ENCODE peak calls at places on chromosomes 13 and 19, in ten cellular contexts. M, G, Z, Q, R, D, C, S, J and F are unnamed samples. For H3K9me3 and H3K4me1, the result is how much of the 10 kb centered on the place peaks cover.

GRCh38 chr13:101025519-101025918 is 350.9 kb upstream of the TMTC4 start:
- DNase-seq in M (no peak), G (no peak), Z (no peak), Q (no peak), R (no peak), D (no peak), C (no peak), S (no peak), J (no peak), F (no peak)

GRCh38 chr19:17680235-17680722 is 7.9 kb downstream of the UNC13A start:
- DNase-seq in M (peak), G (no peak), Z (no peak), Q (peak), R (peak), D (peak), C (peak), S (peak), J (peak), F (peak)

GRCh38 chr19:18763674-18764590 is 27.2 kb downstream of the COMP start:
- DNase-seq in M (peak), G (no peak), Z (no peak), Q (peak), R (no peak), D (no peak), C (no peak), S (no peak), J (no peak), F (peak)

GRCh38 chr13:86085890-86086289 is 286.7 kb upstream of the SLITRK6 start:
- DNase-seq in M (peak), G (no peak), Z (no peak), Q (no peak), R (no peak), D (no peak), C (no peak), S (no peak), J (no peak), F (no peak)

GRCh38 chr13:30002577-30002976 is 152.2 kb upstream of the UBL3 start:
- DNase-seq in M (no peak), G (no peak), Z (no peak), Q (peak), R (no peak), D (no peak), C (no peak), S (no peak), J (no peak), F (no peak)

GRCh38 chr19:10625003-10625761 is at the start of gene SLC44A2:
- DNase-seq in M (peak), G (no peak), Z (no peak), Q (peak), R (no peak), D (peak), C (no peak), S (peak), J (peak), F (peak)

GRCh38 chr13:32165791-32166190 is 134.2 kb downstream of the FRY start:
- DNase-seq in M (no peak), G (no peak), Z (no peak), Q (no peak), R (no peak), D (no peak), C (no peak), S (peak), J (no peak), F (no peak)

GRCh38 chr19:6876790-6877189 is 10.6 kb upstream of the ADGRE1 start:
- DNase-seq in M (no peak), G (no peak), Z (no peak), Q (no peak), R (no peak), D (no peak), C (no peak), S (no peak), J (no peak), F (no peak)

GRCh38 chr19:49489601-49490167 is 2.3 kb downstream of the RPL13A start:
- DNase-seq in M (no peak), G (no peak), Z (no peak), Q (no peak), R (no peak), D (no peak), C (no peak), S (no peak), J (no peak), F (peak)

GRCh38 chr19:3631053-3631861 is 4.7 kb upstream of the CACTIN start:
- DNase-seq in M (no peak), G (no peak), Z (no peak), Q (no peak), R (no peak), D (no peak), C (no peak), S (no peak), J (no peak), F (no peak)

GRCh38 chr13:101728021-101728420 is 275.5 kb downstream of the ITGBL1 start:
- DNase-seq in M (no peak), G (no peak), Z (no peak), Q (no peak), R (no peak), D (no peak), C (no peak), S (no peak), J (no peak), F (no peak)

GRCh38 chr13:29589967-29590366 is 5.5 kb downstream of the SLC7A1 start:
- DNase-seq in M (no peak), G (no peak), Z (no peak), Q (no peak), R (no peak), D (no peak), C (no peak), S (no peak), J (no peak), F (peak)

GRCh38 chr19:28641395-28641794 is 571.6 kb downstream of the UQCRFS1 start:
- DNase-seq in M (no peak), G (no peak), Z (no peak), Q (no peak), R (no peak), D (no peak), C (no peak), S (no peak), J (no peak), F (no peak)

GRCh38 chr19:48424694-48425219 is 21.0 kb upstream of the GRWD1 start:
- DNase-seq in M (peak), G (no peak), Z (peak), Q (peak), R (no peak), D (no peak), C (no peak), S (no peak), J (no peak), F (no peak)

GRCh38 chr19:14081797-14082674 is 3.5 kb downstream of the C19orf67 start:
- DNase-seq in M (peak), G (no peak), Z (no peak), Q (no peak), R (no peak), D (peak), C (no peak), S (peak), J (peak), F (no peak)

GRCh38 chr13:27599845-27600553 is 20.3 kb downstream of the LNX2 start:
- DNase-seq in M (peak), G (no peak), Z (no peak), Q (peak), R (no peak), D (no peak), C (no peak), S (no peak), J (peak), F (peak)

GRCh38 chr13:94121686-94122085 is 357.8 kb downstream of the DCT start:
- DNase-seq in M (peak), G (no peak), Z (no peak), Q (no peak), R (no peak), D (no peak), C (no peak), S (no peak), J (no peak), F (no peak)

GRCh38 chr19:15180451-15181390 is 20.1 kb downstream of the NOTCH3 start:
- DNase-seq in M (no peak), G (no peak), Z (no peak), Q (no peak), R (no peak), D (peak), C (no peak), S (peak), J (no peak), F (peak)

GRCh38 chr13:99217461-99218101 is 16.9 kb downstream of the UBAC2 start:
- DNase-seq in M (no peak), G (no peak), Z (no peak), Q (no peak), R (no peak), D (no peak), C (peak), S (no peak), J (no peak), F (no peak)

GRCh38 chr13:50403311-50403710 is 388.1 kb downstream of the KCNRG start:
- DNase-seq in M (peak), G (no peak), Z (no peak), Q (no peak), R (no peak), D (no peak), C (no peak), S (no peak), J (peak), F (peak)

GRCh38 chr13:44756411-44756810 is 180.3 kb upstream of the TSC22D1 start:
- DNase-seq in M (no peak), G (no peak), Z (no peak), Q (no peak), R (no peak), D (no peak), C (no peak), S (no peak), J (no peak), F (no peak)

GRCh38 chr13:99677388-99677951 is 176.2 kb downstream of the TM9SF2 start:
- DNase-seq in M (no peak), G (no peak), Z (no peak), Q (no peak), R (no peak), D (no peak), C (no peak), S (no peak), J (peak), F (no peak)

GRCh38 chr13:32323912-32324311 is 8.6 kb downstream of the BRCA2 start:
- DNase-seq in M (no peak), G (no peak), Z (no peak), Q (no peak), R (no peak), D (no peak), C (no peak), S (no peak), J (no peak), F (no peak)

GRCh38 chr19:41706741-41707501 is 1.5 kb upstream of the CEACAM5 start:
- DNase-seq in M (peak), G (no peak), Z (peak), Q (peak), R (no peak), D (peak), C (peak), S (peak), J (peak), F (peak)

GRCh38 chr19:11987405-11988231 is 22.8 kb downstream of the ZNF763 start:
- DNase-seq in M (peak), G (peak), Z (peak), Q (peak), R (peak), D (peak), C (peak), S (peak), J (peak), F (peak)

GRCh38 chr19:44718441-44719261 is 19.7 kb downstream of the CEACAM16 start:
- DNase-seq in M (peak), G (no peak), Z (peak), Q (peak), R (no peak), D (peak), C (no peak), S (peak), J (peak), F (peak)

GRCh38 chr13:87944038-87944437 is 272.9 kb downstream of the SLITRK5 start:
- DNase-seq in M (no peak), G (no peak), Z (no peak), Q (no peak), R (no peak), D (no peak), C (no peak), S (no peak), J (no peak), F (no peak)

GRCh38 chr13:90008707-90009149 is 1338.8 kb upstream of the MIR17HG start:
- DNase-seq in M (no peak), G (no peak), Z (peak), Q (no peak), R (no peak), D (no peak), C (no peak), S (no peak), J (no peak), F (no peak)

GRCh38 chr19:36604656-36605100 is 435 bp upstream of the ZNF382 start:
- DNase-seq in M (peak), G (no peak), Z (peak), Q (no peak), R (peak), D (peak), C (peak), S (peak), J (peak), F (peak)

GRCh38 chr19:37994823-37995130 is 87.8 kb downstream of the SIPA1L3 start:
- DNase-seq in M (no peak), G (no peak), Z (no peak), Q (no peak), R (no peak), D (no peak), C (no peak), S (no peak), J (no peak), F (no peak)

GRCh38 chr19:55406869-55407624 is 541 bp downstream of the UBE2S start:
- DNase-seq in M (no peak), G (no peak), Z (no peak), Q (peak), R (no peak), D (no peak), C (no peak), S (peak), J (peak), F (peak)

GRCh38 chr13:95530178-95530577 is 22.3 kb upstream of the CLDN10 start:
- DNase-seq in M (peak), G (no peak), Z (no peak), Q (peak), R (no peak), D (peak), C (no peak), S (no peak), J (no peak), F (no peak)

GRCh38 chr13:37747071-37747612 is 122.4 kb downstream of the TRPC4 start:
- DNase-seq in M (peak), G (no peak), Z (no peak), Q (peak), R (no peak), D (no peak), C (no peak), S (no peak), J (peak), F (no peak)

GRCh38 chr13:109307027-109307426 is 479.4 kb downstream of the IRS2 start:
- DNase-seq in M (no peak), G (no peak), Z (no peak), Q (no peak), R (no peak), D (no peak), C (no peak), S (no peak), J (no peak), F (no peak)

GRCh38 chr19:13118424-13119193 is 545 bp downstream of the NACC1 start:
- DNase-seq in M (peak), G (no peak), Z (peak), Q (peak), R (no peak), D (peak), C (no peak), S (peak), J (peak), F (peak)

GRCh38 chr19:51016798-51017683 is 2.5 kb downstream of the KLK10 start:
- DNase-seq in M (peak), G (no peak), Z (peak), Q (peak), R (no peak), D (peak), C (peak), S (no peak), J (peak), F (peak)

GRCh38 chr19:13152854-13153626 is 2.8 kb downstream of the IER2 start:
- DNase-seq in M (peak), G (peak), Z (peak), Q (peak), R (peak), D (peak), C (peak), S (peak), J (peak), F (peak)

GRCh38 chr13:109819851-109820250 is 33.5 kb upstream of the IRS2 start:
- DNase-seq in M (no peak), G (no peak), Z (no peak), Q (no peak), R (no peak), D (no peak), C (no peak), S (no peak), J (no peak), F (no peak)

GRCh38 chr19:5128932-5129389 is 160.0 kb downstream of the KDM4B start:
- DNase-seq in M (peak), G (no peak), Z (no peak), Q (no peak), R (no peak), D (peak), C (no peak), S (no peak), J (peak), F (no peak)

GRCh38 chr13:41267106-41267505 is 3.7 kb upstream of the MTRF1 start:
- DNase-seq in M (no peak), G (no peak), Z (no peak), Q (no peak), R (no peak), D (no peak), C (no peak), S (no peak), J (no peak), F (no peak)
- H3K9me3 ChIP-seq in M (under half), G (under half), Z (under half), Q (under half), R (under half), D (under half), C (under half), S (under half), J (under half), F (under half)

GRCh38 chr13:23377603-23378002 is 55.9 kb downstream of the SACS start:
- DNase-seq in M (no peak), G (no peak), Z (no peak), Q (no peak), R (no peak), D (no peak), C (no peak), S (no peak), J (peak), F (no peak)
- H3K4me1 ChIP-seq in M (half or more), G (under half), Z (half or more), Q (under half), R (under half), D (under half), C (under half), S (half or more), J (under half), F (under half)

DNA sequence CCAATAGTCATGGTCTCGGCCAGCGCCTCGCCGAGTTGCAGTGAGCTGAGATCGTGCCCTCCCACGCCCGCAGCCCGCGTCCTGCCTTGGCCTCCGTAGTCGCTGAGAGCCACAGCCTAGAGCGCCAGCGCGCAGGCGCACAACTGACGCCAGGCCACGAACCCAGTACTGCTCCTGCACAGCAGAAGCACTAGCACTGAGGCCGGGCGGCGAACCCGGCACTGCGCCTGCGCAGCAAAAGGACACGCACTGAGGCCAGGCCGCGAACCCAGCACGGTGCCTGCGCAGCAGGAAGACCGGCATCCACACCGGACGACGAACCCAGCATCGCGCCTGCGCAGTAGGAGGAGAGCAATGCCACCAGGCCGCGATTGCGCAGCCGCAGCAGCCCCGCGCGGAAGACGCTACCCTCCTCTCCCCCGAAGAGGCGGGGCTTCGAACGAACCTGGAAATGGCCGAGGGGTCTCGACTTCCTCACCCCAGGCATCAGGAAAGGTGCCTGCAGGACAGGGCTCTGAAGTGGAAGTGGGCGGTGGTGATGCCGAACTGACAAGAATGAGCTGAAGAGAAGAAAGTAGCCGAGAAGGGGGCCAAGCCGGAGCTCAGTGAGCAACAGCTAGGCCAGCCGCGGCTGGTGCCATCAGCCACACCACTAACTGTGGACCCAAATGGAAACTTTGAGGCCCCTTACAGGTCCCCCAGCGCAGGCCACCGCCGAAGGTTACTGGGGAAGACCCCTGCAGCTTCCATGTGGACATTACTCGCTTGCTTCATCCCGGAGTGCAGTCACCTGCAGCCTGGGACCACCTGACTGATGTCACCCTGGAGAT is 7.5 kb downstream of the F10 start:
- DNase-seq in M (no peak), G (no peak), Z (no peak), Q (no peak), R (no peak), D (no peak), C (no peak), S (no peak), J (no peak), F (no peak)
- H3K4me3 ChIP-seq in M (no peak), G (no peak), Z (no peak), Q (no peak), R (peak), D (peak), C (peak), S (peak), J (no peak), F (no peak)

GRCh38 chr19:40025938-40026596 is 29.2 kb downstream of the ZNF546 start:
- DNase-seq in M (no peak), G (no peak), Z (no peak), Q (no peak), R (no peak), D (no peak), C (no peak), S (no peak), J (no peak), F (no peak)

GRCh38 chr19:40026597-40026970 is 29.4 kb downstream of the ZNF780B start:
- DNase-seq in M (no peak), G (no peak), Z (no peak), Q (no peak), R (no peak), D (no peak), C (no peak), S (no peak), J (no peak), F (no peak)

DNA sequence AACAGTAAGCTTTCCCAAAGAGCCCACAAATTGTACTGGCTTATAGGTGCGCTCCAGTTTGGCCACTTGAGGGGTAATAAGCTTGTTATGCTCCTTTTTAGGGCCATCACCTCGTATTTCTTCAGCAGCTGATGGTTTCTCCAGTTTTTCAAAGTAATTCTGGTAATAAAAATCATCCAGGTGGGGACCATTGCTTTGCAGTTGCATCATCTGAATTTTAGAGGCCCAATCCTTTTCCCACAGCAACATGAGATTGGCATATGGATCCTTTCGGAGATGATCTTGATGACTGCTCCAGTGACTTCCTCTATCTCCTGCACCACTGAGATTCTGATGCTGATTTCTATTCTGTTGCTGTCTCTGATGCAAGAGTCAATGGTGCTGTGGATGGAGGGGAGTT is 27.1 kb downstream of the ZNF546 start:
- DNase-seq in M (no peak), G (no peak), Z (no peak), Q (no peak), R (no peak), D (no peak), C (no peak), S (no peak), J (no peak), F (no peak)
- H3K9me3 ChIP-seq in M (under half), G (under half), Z (under half), Q (half or more), R (half or more), D (under half), C (under half), S (half or more), J (under half), F (under half)